ENCODE peak calls at places on chromosomes 11 and 22, in four cellular contexts. One of them, this sample, is unnamed.

GRCh38 chr11:18802381-18803257 is 11.0 kb upstream of the PTPN5 start:
- DNase-seq in SJSA1: no peak
- DNase-seq in heart left ventricle: peak
- DNase-seq in frontal cortex: no peak
- DNase-seq in this sample: peak

GRCh38 chr11:32173435-32173834 is 82.6 kb downstream of the RCN1 start:
- DNase-seq in SJSA1: peak
- DNase-seq in heart left ventricle: peak
- DNase-seq in frontal cortex: peak
- DNase-seq in this sample: peak

GRCh38 chr22:22245256-22245909 is 797 bp downstream of the VPREB1 start:
- DNase-seq in SJSA1: peak
- DNase-seq in heart left ventricle: no peak
- DNase-seq in frontal cortex: no peak
- DNase-seq in this sample: no peak

GRCh38 chr22:26769663-26770062 is 112.3 kb downstream of the MIAT start:
- DNase-seq in SJSA1: no peak
- DNase-seq in heart left ventricle: no peak
- DNase-seq in frontal cortex: no peak
- DNase-seq in this sample: no peak

GRCh38 chr11:61281581-61282250 is 13.4 kb downstream of the VWCE start:
- DNase-seq in SJSA1: no peak
- DNase-seq in heart left ventricle: no peak
- DNase-seq in frontal cortex: no peak
- DNase-seq in this sample: peak

GRCh38 chr11:35099278-35100018 is 39.5 kb upstream of the CD44 start:
- DNase-seq in SJSA1: peak
- DNase-seq in heart left ventricle: no peak
- DNase-seq in frontal cortex: no peak
- DNase-seq in this sample: no peak

GRCh38 chr22:37803636-37804371 is 3.9 kb upstream of the GCAT start:
- DNase-seq in SJSA1: no peak
- DNase-seq in heart left ventricle: no peak
- DNase-seq in frontal cortex: peak
- DNase-seq in this sample: no peak

GRCh38 chr11:6319001-6319878 is 1.1 kb downstream of the CAVIN3 start:
- DNase-seq in SJSA1: no peak
- DNase-seq in heart left ventricle: peak
- DNase-seq in frontal cortex: no peak
- DNase-seq in this sample: peak

GRCh38 chr22:27800250-27801131 is 1.1 kb downstream of the MN1 start:
- DNase-seq in SJSA1: no peak
- DNase-seq in heart left ventricle: peak
- DNase-seq in frontal cortex: peak
- DNase-seq in this sample: no peak

This sample was measured in GM10248.